ENCODE peak calls at places on chromosome 20, in nine cellular contexts. U is naive thymus-derived CD4-positive, alpha-beta T cell; M is tibial artery; O is adrenal gland; K is lower lobe of right lung; C is right lobe of liver; D is neural progenitor cell; G is OCI-LY7; N is spleen. P is an unnamed sample.

GRCh38 chr20:35730583-35731468 is 11.2 kb downstream of the RBM39 start:
- DNase-seq in U (no peak), N (no peak), M (no peak), D (no peak), K (no peak), C (no peak), O (no peak), G (no peak), P (no peak)

GRCh38 chr20:10877345-10877744 is 203.5 kb upstream of the JAG1 start:
- DNase-seq in N (no peak), C (no peak), U (no peak), M (peak; percentile 86), K (no peak), O (no peak), G (no peak), D (peak; percentile 20), P (no peak)

GRCh38 chr20:35473684-35474083 is 18.3 kb downstream of the CEP250 start:
- DNase-seq in N (no peak), D (no peak), G (no peak), U (no peak), O (no peak), M (no peak), K (no peak), C (no peak), P (no peak)

GRCh38 chr20:38970302-38970701 is 8.2 kb downstream of the DHX35 start:
- DNase-seq in D (no peak), C (no peak), M (no peak), G (no peak), U (no peak), K (no peak), N (no peak), O (no peak), P (no peak)

GRCh38 chr20:52150440-52151258 is 40.9 kb downstream of the ZFP64 start:
- DNase-seq in U (no peak), C (no peak), D (peak; percentile 54), N (no peak), G (peak; percentile 51), M (no peak), K (no peak), O (no peak), P (no peak)

GRCh38 chr20:34530342-34530741 is 14.1 kb downstream of the DYNLRB1 start:
- DNase-seq in O (peak; percentile 13), D (no peak), U (no peak), N (peak; percentile 35), C (peak; percentile 38), M (peak; percentile 28), G (no peak), K (no peak), P (no peak)

GRCh38 chr20:6185268-6185667 is 62.4 kb upstream of the FERMT1 start:
- DNase-seq in K (no peak), M (no peak), C (no peak), D (peak; percentile 32), U (no peak), O (no peak), N (no peak), G (no peak), P (no peak)

GRCh38 chr20:33477386-33478234 is 12.3 kb upstream of the CBFA2T2 start:
- DNase-seq in K (no peak), M (no peak), G (peak; percentile 45), O (no peak), C (no peak), U (no peak), D (no peak), N (no peak), P (no peak)

GRCh38 chr20:45998761-45999160 is 9.9 kb upstream of the MMP9 start:
- DNase-seq in N (peak; percentile 83), M (no peak), O (no peak), C (no peak), D (no peak), K (peak; percentile 51), G (peak; percentile 14), U (peak; percentile 21), P (peak; percentile 60)

GRCh38 chr20:51388227-51388626 is 154.3 kb downstream of the NFATC2 start:
- DNase-seq in N (no peak), U (no peak), G (no peak), O (no peak), M (no peak), K (no peak), D (no peak), C (no peak), P (no peak)

GRCh38 chr20:18225652-18226051 is 62.7 kb upstream of the ZNF133 start:
- DNase-seq in G (no peak), C (no peak), U (no peak), M (no peak), O (no peak), N (no peak), K (no peak), D (no peak), P (no peak)

GRCh38 chr20:38338849-38339520 is 7.3 kb upstream of the LBP start:
- DNase-seq in C (peak; percentile 69), O (no peak), G (no peak), N (no peak), D (peak; percentile 57), M (no peak), U (no peak), K (no peak), P (no peak)

GRCh38 chr20:6993526-6993925 is 226.0 kb downstream of the BMP2 start:
- DNase-seq in G (no peak), C (no peak), N (no peak), D (no peak), M (no peak), O (no peak), K (no peak), U (no peak), P (no peak)

GRCh38 chr20:45959126-45959525 is 12.9 kb downstream of the ZNF335 start:
- DNase-seq in C (peak; percentile 40), N (peak; percentile 64), M (peak; percentile 66), D (no peak), O (peak; percentile 16), G (no peak), U (no peak), K (peak; percentile 34), P (no peak)

GRCh38 chr20:63934271-63935068 is 21.7 kb downstream of the UCKL1 start:
- DNase-seq in N (peak; percentile 71), D (peak; percentile 64), O (peak; percentile 15), U (no peak), K (no peak), G (no peak), C (no peak), M (no peak), P (no peak)

GRCh38 chr20:63935447-63935846 is 20.8 kb downstream of the UCKL1 start:
- DNase-seq in D (no peak), N (no peak), U (no peak), C (no peak), O (no peak), K (no peak), G (no peak), M (no peak), P (no peak)

GRCh38 chr20:63931735-63932134 is 24.5 kb downstream of the UCKL1 start:
- DNase-seq in O (no peak), K (no peak), C (no peak), G (no peak), M (no peak), D (no peak), N (no peak), U (no peak), P (no peak)

GRCh38 chr20:63932606-63933160 is 23.5 kb downstream of the UCKL1 start:
- DNase-seq in K (no peak), M (no peak), G (no peak), N (no peak), U (no peak), C (no peak), D (no peak), O (no peak), P (no peak)

GRCh38 chr20:63933646-63934045 is 22.6 kb downstream of the UCKL1 start:
- DNase-seq in U (no peak), M (no peak), O (no peak), G (no peak), C (no peak), N (no peak), K (no peak), D (no peak), P (no peak)
- H3K27ac ChIP-seq in U (no peak overlapping the region), M (no peak overlapping the region), O (no peak overlapping the region), G (no peak overlapping the region), C (no peak overlapping the region), N (no peak overlapping the region), K (no peak overlapping the region), D (no peak overlapping the region), P (no peak overlapping the region)

DNA sequence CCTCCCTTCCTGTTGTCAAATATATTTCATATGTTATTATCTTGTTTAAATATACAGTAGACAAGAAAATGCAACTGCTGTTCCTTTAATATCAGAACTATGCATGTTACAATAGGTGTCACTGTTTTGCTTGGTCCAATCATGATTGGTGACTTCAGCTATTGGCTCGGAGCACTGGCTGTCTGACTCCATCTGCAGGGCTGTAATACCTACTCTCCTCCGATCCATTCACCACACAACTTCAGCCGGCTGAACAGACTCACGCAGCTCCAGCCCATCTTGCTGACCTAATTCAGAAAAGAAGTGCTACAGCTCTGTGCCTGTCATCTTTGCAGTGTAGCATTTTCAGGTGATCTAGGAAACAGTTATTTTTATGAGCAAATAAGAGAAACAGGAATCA is at the start of gene BTBD3:
- DNase-seq in O (peak; percentile 88), G (no peak), D (peak; percentile 16), N (no peak), C (no peak), M (no peak), U (no peak), K (peak; percentile 43), P (peak; percentile 37)
- H3K27ac ChIP-seq in O (peak within 1 kb of the TSS; percentile 66), G (no peak within 1 kb of the TSS), D (no peak within 1 kb of the TSS), N (peak within 1 kb of the TSS; percentile 46), C (peak within 1 kb of the TSS; percentile 17), M (peak within 1 kb of the TSS; percentile 29), U (no peak within 1 kb of the TSS), K (peak within 1 kb of the TSS; percentile 53), P (peak within 1 kb of the TSS; percentile 22)

GRCh38 chr20:5133998-5134397 is 7.2 kb downstream of the CDS2 start:
- DNase-seq in O (no peak), N (no peak), K (peak; percentile 60), D (no peak), G (no peak), C (no peak), U (no peak), M (no peak), P (peak; percentile 63)
- H3K27ac ChIP-seq in O (no peak overlapping the region), N (no peak overlapping the region), K (no peak overlapping the region), D (no peak overlapping the region), G (no peak overlapping the region), C (no peak overlapping the region), U (no peak overlapping the region), M (peak overlapping the region; percentile 100), P (no peak overlapping the region)

DNA sequence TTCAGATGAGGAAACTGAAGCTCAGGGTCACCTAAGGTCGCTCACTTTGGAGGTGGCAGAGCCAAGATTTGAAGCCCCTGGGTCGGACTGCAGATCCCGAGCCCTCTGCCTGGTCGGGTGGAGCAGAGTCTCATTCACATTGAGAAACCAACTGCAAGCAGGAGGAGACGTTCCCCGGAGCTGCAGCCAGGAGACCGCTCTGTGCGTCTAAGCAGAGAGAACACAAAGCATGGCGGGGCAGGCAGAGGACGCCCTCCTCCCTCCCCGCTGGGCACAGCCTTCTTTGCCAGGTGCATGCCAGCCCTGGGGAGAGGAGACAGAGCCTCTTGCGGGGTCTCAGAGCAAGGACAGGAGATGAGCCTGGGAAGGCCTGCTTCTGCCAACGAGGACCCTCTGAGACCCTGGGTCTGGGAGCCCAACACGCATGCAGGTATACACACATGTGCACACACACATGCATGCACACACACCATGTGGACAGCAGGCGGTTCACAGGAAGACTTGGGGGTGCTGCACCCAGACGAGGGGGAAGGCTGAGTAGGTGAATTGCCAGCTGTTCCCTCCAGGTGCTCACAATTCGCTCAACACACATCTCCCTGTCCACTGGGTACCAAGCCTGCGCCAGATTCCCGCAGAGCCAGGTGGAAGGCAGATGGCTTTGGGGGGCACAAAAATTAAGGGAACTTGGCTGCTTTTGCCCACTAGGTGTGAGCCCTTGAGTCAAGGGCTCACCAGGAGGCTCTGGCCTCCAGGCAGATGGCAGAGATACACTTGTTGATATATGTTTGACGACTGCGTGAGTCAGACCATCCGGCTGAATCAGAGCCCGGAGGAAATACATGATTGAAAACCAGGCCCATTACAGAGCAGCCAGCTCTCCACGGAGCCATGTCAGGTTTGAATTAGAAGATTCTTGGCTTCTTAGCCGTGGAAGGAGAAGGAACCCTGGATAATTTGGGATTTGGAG is 5.5 kb upstream of the NTSR1 start:
- DNase-seq in U (no peak), G (no peak), D (no peak), K (no peak), N (no peak), C (no peak), M (no peak), O (peak; percentile 85), P (no peak)
- H3K27ac ChIP-seq in U (no peak overlapping the region), G (no peak overlapping the region), D (no peak overlapping the region), K (peak overlapping the region; percentile 18), N (no peak overlapping the region), C (no peak overlapping the region), M (no peak overlapping the region), O (peak overlapping the region; percentile 66), P (no peak overlapping the region)

P was measured in left lung.